ENCODE peak calls at places on chromosomes 3 and 15, in seven cellular contexts. J, W, N, H, P, Z and A are unnamed samples.

GRCh38 chr3:167876603-167877325 is 141.2 kb downstream of the SERPINI1 start:
- DNase-seq in H (no peak), W (no peak), J (no peak), N (peak), Z (no peak), P (peak), A (peak)

GRCh38 chr3:159770998-159771397 is 217.6 kb upstream of the IL12A start:
- DNase-seq in Z (no peak), N (no peak), W (no peak), P (no peak), H (no peak), J (no peak), A (no peak)

GRCh38 chr15:71451080-71451479 is 335.8 kb downstream of the THSD4 start:
- DNase-seq in Z (no peak), H (no peak), J (no peak), P (no peak), N (no peak), W (no peak), A (no peak)

GRCh38 chr3:42079701-42080323 is 11.3 kb upstream of the TRAK1 start:
- DNase-seq in P (no peak), W (no peak), J (no peak), Z (no peak), N (no peak), H (no peak), A (no peak)

GRCh38 chr3:119731545-119732343 is 28.9 kb downstream of the CFAP91 start:
- DNase-seq in W (peak), J (no peak), N (no peak), P (peak), H (no peak), Z (no peak), A (peak)

GRCh38 chr3:32616267-32616962 is 45.8 kb upstream of the DYNC1LI1 start:
- DNase-seq in Z (no peak), H (no peak), J (no peak), N (no peak), W (no peak), P (no peak), A (no peak)

GRCh38 chr3:40043444-40043755 is 234.0 kb downstream of the MYRIP start:
- DNase-seq in N (no peak), H (no peak), P (peak), Z (no peak), W (no peak), J (peak), A (peak)

GRCh38 chr3:62601238-62601856 is 228.0 kb upstream of the FEZF2 start:
- DNase-seq in P (peak), H (no peak), W (no peak), Z (no peak), N (peak), J (no peak), A (peak)

GRCh38 chr3:139005356-139005993 is 593 bp downstream of the PRR23A start:
- DNase-seq in P (no peak), W (no peak), H (no peak), Z (no peak), N (no peak), J (no peak), A (no peak)

GRCh38 chr15:60966316-60966715 is 262.8 kb downstream of the RORA start:
- DNase-seq in P (peak), Z (no peak), N (no peak), H (no peak), W (no peak), J (no peak), A (peak)

GRCh38 chr3:112097378-112097777 is 11.2 kb downstream of the C3orf52 start:
- DNase-seq in Z (no peak), N (peak), P (peak), J (peak), H (no peak), W (no peak), A (peak)

GRCh38 chr15:45457215-45457614 is 65.3 kb downstream of the SLC30A4 start:
- DNase-seq in Z (no peak), J (no peak), H (no peak), N (no peak), P (no peak), W (no peak), A (no peak)

GRCh38 chr15:72229947-72230196 is 1.1 kb downstream of the PKM start:
- DNase-seq in W (no peak), P (no peak), H (no peak), Z (no peak), J (no peak), N (no peak), A (no peak)

GRCh38 chr3:85312326-85312725 is 353.5 kb downstream of the CADM2 start:
- DNase-seq in P (no peak), W (no peak), Z (no peak), J (no peak), N (no peak), H (no peak), A (no peak)

GRCh38 chr3:37736632-37737031 is 125.0 kb upstream of the CTDSPL start:
- DNase-seq in N (no peak), P (no peak), W (no peak), H (no peak), J (no peak), Z (no peak), A (no peak)

GRCh38 chr15:39472661-39473657 is 107.9 kb upstream of the THBS1 start:
- DNase-seq in J (no peak), H (no peak), Z (no peak), P (peak), W (no peak), N (peak), A (peak)

GRCh38 chr15:78195735-78196201 is 38.6 kb downstream of the ACSBG1 start:
- DNase-seq in W (peak), P (no peak), J (peak), H (peak), Z (peak), N (peak), A (no peak)

GRCh38 chr3:54134155-54134554 is 11.8 kb downstream of the CACNA2D3 start:
- DNase-seq in H (no peak), J (no peak), N (no peak), W (no peak), P (no peak), Z (no peak), A (no peak)

GRCh38 chr15:74781673-74782595 is at the start of gene CSK:
- DNase-seq in P (peak), W (peak), N (peak), Z (peak), J (peak), H (peak), A (peak)

GRCh38 chr3:169227911-169228310 is 435.6 kb downstream of the MECOM start:
- DNase-seq in N (no peak), J (no peak), P (peak), Z (no peak), W (peak), H (no peak), A (peak)

GRCh38 chr3:133956982-133957381 is 61.3 kb upstream of the RAB6B start:
- DNase-seq in N (no peak), Z (no peak), J (no peak), P (no peak), W (no peak), H (no peak), A (no peak)

GRCh38 chr15:78461171-78461881 is 23.3 kb downstream of the IREB2 start:
- DNase-seq in N (no peak), P (no peak), H (no peak), Z (no peak), W (no peak), J (no peak), A (peak)

GRCh38 chr15:98532063-98532462 is 116.3 kb upstream of the IGF1R start:
- DNase-seq in W (no peak), N (no peak), Z (no peak), P (no peak), J (no peak), H (no peak), A (no peak)

GRCh38 chr3:182913889-182914288 is 66.4 kb downstream of the DCUN1D1 start:
- DNase-seq in N (no peak), W (no peak), P (no peak), J (no peak), H (no peak), Z (no peak), A (no peak)

GRCh38 chr3:135911106-135911505 is 54.4 kb upstream of the PPP2R3A start:
- DNase-seq in W (no peak), H (no peak), N (peak), J (no peak), Z (no peak), P (no peak), A (no peak)

GRCh38 chr3:133991209-133991608 is 38.5 kb downstream of the SLCO2A1 start:
- DNase-seq in H (no peak), J (no peak), Z (no peak), P (peak), N (no peak), W (no peak), A (peak)